ENCODE peak calls at places on chromosomes 7 and 10, in eight cellular contexts. One of them, this sample, is unnamed.

GRCh38 chr7:134255814-134256213 is 60.9 kb downstream of the SLC35B4 start:
- DNase-seq in memory B cell: no peak
- DNase-seq in IMR-90: no peak
- DNase-seq in AG04449: no peak
- DNase-seq in upper lobe of right lung: no peak
- DNase-seq in neural crest cell: no peak
- DNase-seq in NCI-H345: no peak
- DNase-seq in NCI-H2081: no peak
- DNase-seq in this sample: peak

GRCh38 chr10:110488124-110488681 is 9.5 kb upstream of the DUSP5 start:
- DNase-seq in memory B cell: no peak
- DNase-seq in IMR-90: peak
- DNase-seq in AG04449: no peak
- DNase-seq in upper lobe of right lung: no peak
- DNase-seq in neural crest cell: no peak
- DNase-seq in NCI-H345: no peak
- DNase-seq in NCI-H2081: no peak
- DNase-seq in this sample: no peak

GRCh38 chr10:101060951-101061813 is 607 bp upstream of the KAZALD1 start:
- DNase-seq in memory B cell: no peak
- DNase-seq in IMR-90: peak
- DNase-seq in AG04449: peak
- DNase-seq in upper lobe of right lung: peak
- DNase-seq in neural crest cell: peak
- DNase-seq in NCI-H345: peak
- DNase-seq in NCI-H2081: peak
- DNase-seq in this sample: peak

GRCh38 chr7:22319424-22320403 is 37.2 kb downstream of the RAPGEF5 start:
- DNase-seq in memory B cell: no peak
- DNase-seq in IMR-90: no peak
- DNase-seq in AG04449: no peak
- DNase-seq in upper lobe of right lung: no peak
- DNase-seq in neural crest cell: no peak
- DNase-seq in NCI-H345: peak
- DNase-seq in NCI-H2081: peak
- DNase-seq in this sample: no peak

GRCh38 chr7:150941983-150942590 is 36.0 kb downstream of the KCNH2 start:
- DNase-seq in memory B cell: no peak
- DNase-seq in IMR-90: no peak
- DNase-seq in AG04449: no peak
- DNase-seq in upper lobe of right lung: peak
- DNase-seq in neural crest cell: no peak
- DNase-seq in NCI-H345: peak
- DNase-seq in NCI-H2081: no peak
- DNase-seq in this sample: peak

GRCh38 chr10:1611936-1612550 is 125.3 kb downstream of the ADARB2 start:
- DNase-seq in memory B cell: no peak
- DNase-seq in IMR-90: no peak
- DNase-seq in AG04449: no peak
- DNase-seq in upper lobe of right lung: no peak
- DNase-seq in neural crest cell: no peak
- DNase-seq in NCI-H345: no peak
- DNase-seq in NCI-H2081: no peak
- DNase-seq in this sample: peak

GRCh38 chr10:17249820-17250219 is 21.8 kb downstream of the VIM start:
- DNase-seq in memory B cell: no peak
- DNase-seq in IMR-90: peak
- DNase-seq in AG04449: no peak
- DNase-seq in upper lobe of right lung: no peak
- DNase-seq in neural crest cell: no peak
- DNase-seq in NCI-H345: no peak
- DNase-seq in NCI-H2081: no peak
- DNase-seq in this sample: no peak

GRCh38 chr10:104331208-104331838 is 6.9 kb downstream of the ITPRIP start:
- DNase-seq in memory B cell: no peak
- DNase-seq in IMR-90: peak
- DNase-seq in AG04449: no peak
- DNase-seq in upper lobe of right lung: no peak
- DNase-seq in neural crest cell: no peak
- DNase-seq in NCI-H345: peak
- DNase-seq in NCI-H2081: peak
- DNase-seq in this sample: peak

GRCh38 chr10:129754211-129755050 is 209.6 kb downstream of the EBF3 start:
- DNase-seq in memory B cell: no peak
- DNase-seq in IMR-90: no peak
- DNase-seq in AG04449: no peak
- DNase-seq in upper lobe of right lung: no peak
- DNase-seq in neural crest cell: no peak
- DNase-seq in NCI-H345: peak
- DNase-seq in NCI-H2081: no peak
- DNase-seq in this sample: no peak

GRCh38 chr10:105266966-105267539 is 626.0 kb downstream of the SORCS3 start:
- DNase-seq in memory B cell: no peak
- DNase-seq in IMR-90: no peak
- DNase-seq in AG04449: no peak
- DNase-seq in upper lobe of right lung: no peak
- DNase-seq in neural crest cell: no peak
- DNase-seq in NCI-H345: no peak
- DNase-seq in NCI-H2081: no peak
- DNase-seq in this sample: no peak

GRCh38 chr7:157151626-157152339 is 13.1 kb downstream of the UBE3C start:
- DNase-seq in memory B cell: no peak
- DNase-seq in IMR-90: no peak
- DNase-seq in AG04449: no peak
- DNase-seq in upper lobe of right lung: no peak
- DNase-seq in neural crest cell: no peak
- DNase-seq in NCI-H345: no peak
- DNase-seq in NCI-H2081: no peak
- DNase-seq in this sample: no peak

GRCh38 chr10:49183596-49184542 is 4.3 kb downstream of the TMEM273 start:
- DNase-seq in memory B cell: no peak
- DNase-seq in IMR-90: no peak
- DNase-seq in AG04449: no peak
- DNase-seq in upper lobe of right lung: peak
- DNase-seq in neural crest cell: no peak
- DNase-seq in NCI-H345: no peak
- DNase-seq in NCI-H2081: no peak
- DNase-seq in this sample: no peak

GRCh38 chr10:131784363-131785120 is 116.3 kb upstream of the PPP2R2D start:
- DNase-seq in memory B cell: no peak
- DNase-seq in IMR-90: no peak
- DNase-seq in AG04449: no peak
- DNase-seq in upper lobe of right lung: no peak
- DNase-seq in neural crest cell: no peak
- DNase-seq in NCI-H345: no peak
- DNase-seq in NCI-H2081: no peak
- DNase-seq in this sample: no peak

GRCh38 chr7:46786221-46786951 is 795.5 kb downstream of the TNS3 start:
- DNase-seq in memory B cell: no peak
- DNase-seq in IMR-90: peak
- DNase-seq in AG04449: peak
- DNase-seq in upper lobe of right lung: no peak
- DNase-seq in neural crest cell: no peak
- DNase-seq in NCI-H345: no peak
- DNase-seq in NCI-H2081: no peak
- DNase-seq in this sample: peak

GRCh38 chr7:159109092-159110035 is 35.3 kb downstream of the VIPR2 start:
- DNase-seq in memory B cell: no peak
- DNase-seq in IMR-90: no peak
- DNase-seq in AG04449: no peak
- DNase-seq in upper lobe of right lung: peak
- DNase-seq in neural crest cell: no peak
- DNase-seq in NCI-H345: no peak
- DNase-seq in NCI-H2081: no peak
- DNase-seq in this sample: no peak

GRCh38 chr7:23680417-23681405 is 712 bp downstream of the FAM221A start:
- DNase-seq in memory B cell: peak
- DNase-seq in IMR-90: peak
- DNase-seq in AG04449: no peak
- DNase-seq in upper lobe of right lung: peak
- DNase-seq in neural crest cell: peak
- DNase-seq in NCI-H345: peak
- DNase-seq in NCI-H2081: peak
- DNase-seq in this sample: peak

GRCh38 chr7:115052706-115053105 is 130.8 kb downstream of the MDFIC start:
- DNase-seq in memory B cell: no peak
- DNase-seq in IMR-90: no peak
- DNase-seq in AG04449: no peak
- DNase-seq in upper lobe of right lung: no peak
- DNase-seq in neural crest cell: no peak
- DNase-seq in NCI-H345: no peak
- DNase-seq in NCI-H2081: no peak
- DNase-seq in this sample: no peak

This sample was measured in H7.